ENCODE peak calls at places on chromosomes 6 and 20, in four cellular contexts. I is Calu3, B is LHCN-M2, E is NCI-H2107. D is an unnamed sample.
A peak's percentile ranks its signal among the peaks of the same experiment; 100 is the strongest.

GRCh38 chr6:132659082-132659481 is at the start of gene TAAR1:
- DNase-seq in E (no peak), I (no peak), B (no peak), D (no peak)

GRCh38 chr20:16472045-16472872 is 101.0 kb downstream of the KIF16B start:
- DNase-seq in I (no peak), E (no peak), B (no peak), D (no peak)

GRCh38 chr20:61969806-61970205 is 95.9 kb downstream of the TAF4 start:
- DNase-seq in I (no peak), B (no peak), E (no peak), D (no peak)

GRCh38 chr20:37319120-37319717 is 26.7 kb upstream of the SRC start:
- DNase-seq in I (no peak), E (no peak), B (no peak), D (no peak)

GRCh38 chr6:148998704-148999103 is 251.9 kb downstream of the UST start:
- DNase-seq in E (no peak), B (no peak), I (no peak), D (no peak)

GRCh38 chr6:27940766-27941165 is 16.3 kb upstream of the OR2B6 start:
- DNase-seq in E (no peak), I (no peak), B (peak; percentile 11), D (no peak)

GRCh38 chr6:30037182-30037788 is 23.8 kb upstream of the POLR1H start:
- DNase-seq in E (no peak), B (peak; percentile 25), I (no peak), D (no peak)

GRCh38 chr6:158604048-158604406 is 40.5 kb downstream of the DYNLT1 start:
- DNase-seq in B (no peak), I (no peak), E (no peak), D (no peak)

GRCh38 chr6:10302566-10303235 is 112.2 kb downstream of the TFAP2A start:
- DNase-seq in E (no peak), B (no peak), I (no peak), D (no peak)

GRCh38 chr6:9481292-9482029 is 933.4 kb downstream of the TFAP2A start:
- DNase-seq in I (no peak), E (no peak), B (peak; percentile 35), D (no peak)

GRCh38 chr6:14671261-14671681 is 553.7 kb downstream of the CD83 start:
- DNase-seq in E (no peak), I (no peak), B (peak; percentile 44), D (no peak)

GRCh38 chr6:190596-191395 is 101.5 kb upstream of the DUSP22 start:
- DNase-seq in B (no peak), E (no peak), I (no peak), D (no peak)

GRCh38 chr6:148701393-148701774 is 45.4 kb upstream of the UST start:
- DNase-seq in B (no peak), I (no peak), E (no peak), D (no peak)

GRCh38 chr20:26167499-26167898 is 470.8 kb upstream of the ZNF337 start:
- DNase-seq in I (no peak), E (no peak), B (peak; percentile 48), D (no peak)

GRCh38 chr6:88565836-88566235 is 397.6 kb downstream of the RNGTT start:
- DNase-seq in B (no peak), I (no peak), E (no peak), D (no peak)

GRCh38 chr6:47111685-47112084 is 69.6 kb upstream of the ADGRF1 start:
- DNase-seq in B (peak; percentile 28), I (peak; percentile 50), E (no peak), D (peak; percentile 82)

GRCh38 chr20:36270744-36271638 is 34.7 kb downstream of the AAR2 start:
- DNase-seq in E (no peak), B (no peak), I (no peak), D (no peak)

GRCh38 chr6:47733879-47734558 is 35.6 kb downstream of the ADGRF4 start:
- DNase-seq in I (peak; percentile 48), E (no peak), B (no peak), D (peak; percentile 27)

GRCh38 chr6:2396856-2397640 is 151.6 kb upstream of the GMDS start:
- DNase-seq in B (peak; percentile 86), I (no peak), E (peak; percentile 21), D (no peak)

GRCh38 chr6:23316131-23316530 is 746.8 kb downstream of the HDGFL1 start:
- DNase-seq in B (peak; percentile 3), I (no peak), E (no peak), D (no peak)

GRCh38 chr20:3550857-3551256 is 80.0 kb downstream of the ATRN start:
- DNase-seq in B (no peak), I (no peak), E (no peak), D (no peak)

GRCh38 chr20:59439243-59439642 is 138.8 kb downstream of the EDN3 start:
- DNase-seq in B (no peak), I (peak; percentile 22), E (no peak), D (no peak)

GRCh38 chr6:168138436-168138835 is 59.4 kb upstream of the FRMD1 start:
- DNase-seq in B (no peak), I (no peak), E (no peak), D (peak; percentile 6)

GRCh38 chr6:139109558-139109957 is 25.3 kb upstream of the HECA start:
- DNase-seq in B (peak; percentile 31), E (no peak), I (no peak), D (no peak)

GRCh38 chr20:9515211-9515580 is 806 bp downstream of the LAMP5 start:
- DNase-seq in B (no peak), E (no peak), I (no peak), D (no peak)

GRCh38 chr6:158048589-158048988 is 66.9 kb downstream of the SYNJ2 start:
- DNase-seq in B (no peak), I (no peak), E (no peak), D (no peak)

GRCh38 chr6:16321341-16321710 is 82.9 kb downstream of the GMPR start:
- DNase-seq in E (no peak), B (no peak), I (no peak), D (no peak)

GRCh38 chr6:101011165-101011564 is 130.0 kb upstream of the ASCC3 start:
- DNase-seq in E (peak; percentile 27), I (peak; percentile 40), B (no peak), D (peak; percentile 20)

D was measured in colonic mucosa.